ENCODE peak calls at places on chromosomes 16 and 17, in four cellular contexts. One of them, this sample, is unnamed.

GRCh38 chr17:39668141-39668924 is at the start of gene PNMT:
- DNase-seq in A549: peak
- DNase-seq in activated CD4-positive, alpha-beta T cell treated with anti-CD3 and anti-CD28 coated beads, Interleukin-2, amount 50 U/mL, for 48 hours: peak
- DNase-seq in Daoy: peak
- DNase-seq in this sample: peak

GRCh38 chr16:14456793-14457481 is 173.1 kb downstream of the PARN start:
- DNase-seq in A549: no peak
- DNase-seq in activated CD4-positive, alpha-beta T cell treated with anti-CD3 and anti-CD28 coated beads, Interleukin-2, amount 50 U/mL, for 48 hours: no peak
- DNase-seq in Daoy: peak
- DNase-seq in this sample: no peak

GRCh38 chr17:9872852-9873251 is 32.2 kb downstream of the RCVRN start:
- DNase-seq in A549: no peak
- DNase-seq in activated CD4-positive, alpha-beta T cell treated with anti-CD3 and anti-CD28 coated beads, Interleukin-2, amount 50 U/mL, for 48 hours: no peak
- DNase-seq in Daoy: no peak
- DNase-seq in this sample: no peak

GRCh38 chr16:9612267-9612666 is 520.8 kb downstream of the HAPSTR1 start:
- DNase-seq in A549: no peak
- DNase-seq in activated CD4-positive, alpha-beta T cell treated with anti-CD3 and anti-CD28 coated beads, Interleukin-2, amount 50 U/mL, for 48 hours: no peak
- DNase-seq in Daoy: peak
- DNase-seq in this sample: no peak

GRCh38 chr17:66087073-66087472 is 104.9 kb downstream of the CEP112 start:
- DNase-seq in A549: no peak
- DNase-seq in activated CD4-positive, alpha-beta T cell treated with anti-CD3 and anti-CD28 coated beads, Interleukin-2, amount 50 U/mL, for 48 hours: no peak
- DNase-seq in Daoy: no peak
- DNase-seq in this sample: no peak

GRCh38 chr16:88200896-88201185 is 181.9 kb upstream of the ZNF469 start:
- DNase-seq in A549: no peak
- DNase-seq in activated CD4-positive, alpha-beta T cell treated with anti-CD3 and anti-CD28 coated beads, Interleukin-2, amount 50 U/mL, for 48 hours: no peak
- DNase-seq in Daoy: no peak
- DNase-seq in this sample: no peak

GRCh38 chr16:69182730-69183416 is 4.1 kb upstream of the SNTB2 start:
- DNase-seq in A549: no peak
- DNase-seq in activated CD4-positive, alpha-beta T cell treated with anti-CD3 and anti-CD28 coated beads, Interleukin-2, amount 50 U/mL, for 48 hours: no peak
- DNase-seq in Daoy: no peak
- DNase-seq in this sample: no peak

GRCh38 chr16:89711601-89712475 is 8.9 kb downstream of the VPS9D1 start:
- DNase-seq in A549: peak
- DNase-seq in activated CD4-positive, alpha-beta T cell treated with anti-CD3 and anti-CD28 coated beads, Interleukin-2, amount 50 U/mL, for 48 hours: peak
- DNase-seq in Daoy: peak
- DNase-seq in this sample: peak

GRCh38 chr16:10558746-10559641 is 21.4 kb downstream of the EMP2 start:
- DNase-seq in A549: no peak
- DNase-seq in activated CD4-positive, alpha-beta T cell treated with anti-CD3 and anti-CD28 coated beads, Interleukin-2, amount 50 U/mL, for 48 hours: no peak
- DNase-seq in Daoy: peak
- DNase-seq in this sample: no peak

GRCh38 chr17:64245218-64246145 is 17.6 kb downstream of the TEX2 start:
- DNase-seq in A549: no peak
- DNase-seq in activated CD4-positive, alpha-beta T cell treated with anti-CD3 and anti-CD28 coated beads, Interleukin-2, amount 50 U/mL, for 48 hours: no peak
- DNase-seq in Daoy: no peak
- DNase-seq in this sample: no peak

GRCh38 chr16:62077998-62078397 is 41.8 kb upstream of the CDH8 start:
- DNase-seq in A549: peak
- DNase-seq in activated CD4-positive, alpha-beta T cell treated with anti-CD3 and anti-CD28 coated beads, Interleukin-2, amount 50 U/mL, for 48 hours: no peak
- DNase-seq in Daoy: no peak
- DNase-seq in this sample: no peak

GRCh38 chr16:22313141-22313781 is 16.1 kb downstream of the POLR3E start:
- DNase-seq in A549: no peak
- DNase-seq in activated CD4-positive, alpha-beta T cell treated with anti-CD3 and anti-CD28 coated beads, Interleukin-2, amount 50 U/mL, for 48 hours: no peak
- DNase-seq in Daoy: no peak
- DNase-seq in this sample: no peak